ENCODE peak calls at places on chromosomes 3 and 15, in ten cellular contexts. One of them, this sample, is unnamed. For H3K4me1, the result is how much of the 10 kb centered on the place peaks cover.

GRCh38 chr3:185207931-185208746 is 45.7 kb downstream of the EHHADH start:
- DNase-seq in ovary: no peak
- DNase-seq in upper lobe of left lung: no peak
- DNase-seq in A549: no peak
- DNase-seq in sigmoid colon: no peak
- DNase-seq in stomach: no peak
- DNase-seq in esophagus muscularis mucosa: no peak
- DNase-seq in suprapubic skin: no peak
- DNase-seq in K562: no peak
- DNase-seq in SK-N-SH: no peak
- DNase-seq in this sample: no peak

GRCh38 chr15:63371297-63371918 is 10.2 kb downstream of the CA12 start:
- DNase-seq in ovary: no peak
- DNase-seq in upper lobe of left lung: peak
- DNase-seq in A549: no peak
- DNase-seq in sigmoid colon: peak
- DNase-seq in stomach: no peak
- DNase-seq in esophagus muscularis mucosa: no peak
- DNase-seq in suprapubic skin: no peak
- DNase-seq in K562: no peak
- DNase-seq in SK-N-SH: no peak
- DNase-seq in this sample: no peak

GRCh38 chr15:50148362-50148963 is 29.4 kb upstream of the ATP8B4 start:
- DNase-seq in ovary: no peak
- DNase-seq in upper lobe of left lung: no peak
- DNase-seq in A549: no peak
- DNase-seq in sigmoid colon: no peak
- DNase-seq in stomach: no peak
- DNase-seq in esophagus muscularis mucosa: no peak
- DNase-seq in suprapubic skin: no peak
- DNase-seq in K562: no peak
- DNase-seq in SK-N-SH: no peak
- DNase-seq in this sample: peak

GRCh38 chr15:67165653-67166260 is 88.7 kb downstream of the AAGAB start:
- DNase-seq in ovary: peak
- DNase-seq in upper lobe of left lung: no peak
- DNase-seq in A549: no peak
- DNase-seq in sigmoid colon: peak
- DNase-seq in stomach: no peak
- DNase-seq in esophagus muscularis mucosa: no peak
- DNase-seq in suprapubic skin: no peak
- DNase-seq in K562: no peak
- DNase-seq in SK-N-SH: no peak
- DNase-seq in this sample: no peak

GRCh38 chr3:152185941-152186630 is 82.6 kb upstream of the MBNL1 start:
- DNase-seq in ovary: no peak
- DNase-seq in upper lobe of left lung: no peak
- DNase-seq in A549: no peak
- DNase-seq in sigmoid colon: no peak
- DNase-seq in stomach: no peak
- DNase-seq in esophagus muscularis mucosa: no peak
- DNase-seq in suprapubic skin: no peak
- DNase-seq in K562: no peak
- DNase-seq in SK-N-SH: no peak
- DNase-seq in this sample: no peak

GRCh38 chr3:55297706-55298105 is 189.4 kb downstream of the WNT5A start:
- DNase-seq in ovary: no peak
- DNase-seq in upper lobe of left lung: no peak
- DNase-seq in A549: no peak
- DNase-seq in sigmoid colon: no peak
- DNase-seq in stomach: no peak
- DNase-seq in esophagus muscularis mucosa: no peak
- DNase-seq in suprapubic skin: no peak
- DNase-seq in K562: no peak
- DNase-seq in SK-N-SH: no peak
- DNase-seq in this sample: no peak

GRCh38 chr3:169389211-169389924 is 274.1 kb downstream of the MECOM start:
- DNase-seq in ovary: no peak
- DNase-seq in upper lobe of left lung: no peak
- DNase-seq in A549: no peak
- DNase-seq in sigmoid colon: no peak
- DNase-seq in stomach: no peak
- DNase-seq in esophagus muscularis mucosa: no peak
- DNase-seq in suprapubic skin: no peak
- DNase-seq in K562: no peak
- DNase-seq in SK-N-SH: no peak
- DNase-seq in this sample: peak

GRCh38 chr3:66115858-66116654 is 77.3 kb upstream of the MAGI1 start:
- DNase-seq in ovary: no peak
- DNase-seq in upper lobe of left lung: no peak
- DNase-seq in A549: peak
- DNase-seq in sigmoid colon: peak
- DNase-seq in stomach: peak
- DNase-seq in esophagus muscularis mucosa: no peak
- DNase-seq in suprapubic skin: no peak
- DNase-seq in K562: no peak
- DNase-seq in SK-N-SH: peak
- DNase-seq in this sample: no peak

GRCh38 chr15:65580287-65580686 is 30.6 kb downstream of the INTS14 start:
- DNase-seq in ovary: no peak
- DNase-seq in upper lobe of left lung: no peak
- DNase-seq in A549: peak
- DNase-seq in sigmoid colon: no peak
- DNase-seq in stomach: no peak
- DNase-seq in esophagus muscularis mucosa: no peak
- DNase-seq in suprapubic skin: no peak
- DNase-seq in K562: no peak
- DNase-seq in SK-N-SH: peak
- DNase-seq in this sample: no peak

GRCh38 chr3:93931597-93932229 is 42.0 kb downstream of the PROS1 start:
- DNase-seq in ovary: no peak
- DNase-seq in upper lobe of left lung: no peak
- DNase-seq in A549: no peak
- DNase-seq in sigmoid colon: no peak
- DNase-seq in stomach: no peak
- DNase-seq in esophagus muscularis mucosa: no peak
- DNase-seq in suprapubic skin: no peak
- DNase-seq in K562: no peak
- DNase-seq in SK-N-SH: no peak
- DNase-seq in this sample: no peak

GRCh38 chr3:50502584-50503423 is 630 bp downstream of the CACNA2D2 start:
- DNase-seq in ovary: peak
- DNase-seq in upper lobe of left lung: peak
- DNase-seq in A549: no peak
- DNase-seq in sigmoid colon: no peak
- DNase-seq in stomach: no peak
- DNase-seq in esophagus muscularis mucosa: no peak
- DNase-seq in suprapubic skin: no peak
- DNase-seq in K562: no peak
- DNase-seq in SK-N-SH: peak
- DNase-seq in this sample: no peak

DNA sequence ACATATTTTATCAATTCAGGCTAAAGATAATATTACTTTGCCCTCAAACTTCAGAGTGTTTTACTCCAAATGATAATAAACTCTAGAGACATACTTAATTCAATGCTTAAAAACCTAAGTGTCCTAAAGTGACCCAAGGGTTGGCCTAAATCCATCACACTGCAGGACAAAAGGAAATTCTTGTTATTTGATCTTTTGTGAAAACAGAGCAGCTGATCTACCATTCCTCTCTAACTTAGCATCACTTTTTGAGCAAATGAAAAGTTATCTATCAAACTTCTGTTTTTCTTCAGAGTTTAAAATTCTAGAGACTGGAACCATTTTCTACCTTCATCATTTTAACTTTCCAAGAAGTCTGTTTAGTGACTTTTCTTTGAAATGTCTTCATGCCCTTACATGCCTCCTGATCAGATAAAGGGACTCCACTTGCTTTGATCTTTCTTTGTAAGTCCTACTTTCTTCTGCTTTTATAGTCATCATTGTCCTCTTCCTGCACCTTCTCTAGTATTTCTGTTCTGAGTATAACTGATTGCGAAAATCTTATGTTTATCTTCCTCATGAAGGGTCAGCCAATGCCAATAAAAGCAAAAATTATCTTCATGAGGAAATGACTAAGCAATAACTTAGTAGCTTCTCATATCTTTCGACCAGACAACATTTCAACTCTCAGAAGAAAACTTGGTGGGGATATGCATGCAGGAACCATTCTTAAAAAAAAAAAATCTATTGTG is 378.7 kb upstream of the TGFBR2 start:
- DNase-seq in ovary: no peak
- DNase-seq in upper lobe of left lung: no peak
- DNase-seq in A549: peak
- DNase-seq in sigmoid colon: no peak
- DNase-seq in stomach: no peak
- DNase-seq in esophagus muscularis mucosa: no peak
- DNase-seq in suprapubic skin: no peak
- DNase-seq in K562: no peak
- DNase-seq in SK-N-SH: no peak
- DNase-seq in this sample: no peak
- TF ChIP-seq EP300 in ovary: no peak
- TF ChIP-seq EP300 in upper lobe of left lung: no peak
- TF ChIP-seq EP300 in A549: peak
- TF ChIP-seq EP300 in sigmoid colon: no peak
- TF ChIP-seq EP300 in stomach: no peak
- TF ChIP-seq EP300 in esophagus muscularis mucosa: no peak
- TF ChIP-seq EP300 in suprapubic skin: no peak
- TF ChIP-seq EP300 in K562: no peak
- TF ChIP-seq EP300 in SK-N-SH: no peak
- TF ChIP-seq EP300 in this sample: no peak

GRCh38 chr15:78054971-78055370 is 22.5 kb downstream of the TBC1D2B start:
- DNase-seq in ovary: no peak
- DNase-seq in upper lobe of left lung: no peak
- DNase-seq in A549: no peak
- DNase-seq in sigmoid colon: no peak
- DNase-seq in stomach: no peak
- DNase-seq in esophagus muscularis mucosa: no peak
- DNase-seq in suprapubic skin: no peak
- DNase-seq in K562: no peak
- DNase-seq in SK-N-SH: no peak
- DNase-seq in this sample: no peak
- H3K4me1 ChIP-seq in ovary: under half
- H3K4me1 ChIP-seq in upper lobe of left lung: half or more
- H3K4me1 ChIP-seq in A549: under half
- H3K4me1 ChIP-seq in sigmoid colon: half or more
- H3K4me1 ChIP-seq in stomach: half or more
- H3K4me1 ChIP-seq in esophagus muscularis mucosa: half or more
- H3K4me1 ChIP-seq in suprapubic skin: half or more
- H3K4me1 ChIP-seq in K562: under half
- H3K4me1 ChIP-seq in SK-N-SH: half or more
- H3K4me1 ChIP-seq in this sample: half or more

DNA sequence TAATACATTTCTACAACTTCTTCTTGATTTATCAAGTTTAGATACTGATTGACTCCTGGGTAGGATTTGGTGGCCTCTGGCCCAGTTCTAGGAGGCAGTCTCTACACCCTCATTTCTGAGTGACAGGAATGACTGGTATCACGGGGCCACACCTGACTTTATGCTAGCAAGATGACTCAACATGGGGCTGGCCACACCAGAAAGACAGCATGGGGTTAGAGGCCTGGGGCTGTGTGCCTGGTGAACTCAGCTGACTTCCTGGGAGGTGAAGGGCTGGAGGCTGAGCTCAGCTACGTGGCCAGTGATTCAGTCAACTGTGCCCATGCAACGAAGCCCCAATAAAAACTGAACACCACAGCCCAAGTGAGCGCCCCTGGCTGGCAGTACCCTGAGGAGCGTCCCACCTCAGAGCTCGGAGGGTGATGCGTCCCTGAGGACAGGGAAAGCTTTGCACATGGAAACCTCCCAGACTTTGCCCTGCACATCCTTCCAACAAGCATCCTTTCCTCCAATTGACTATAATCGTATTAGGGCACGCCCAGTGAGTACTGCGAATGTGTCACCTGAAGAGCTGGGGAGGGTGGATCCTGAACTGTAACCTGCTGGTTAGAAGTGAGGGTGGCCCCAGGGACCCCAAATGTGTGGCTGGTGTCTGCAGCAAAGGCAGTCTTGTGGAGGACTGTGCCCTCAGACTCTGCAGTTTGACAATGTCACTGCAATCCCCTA is 57.2 kb downstream of the NIPA2 start:
- DNase-seq in ovary: no peak
- DNase-seq in upper lobe of left lung: no peak
- DNase-seq in A549: peak
- DNase-seq in sigmoid colon: no peak
- DNase-seq in stomach: peak
- DNase-seq in esophagus muscularis mucosa: no peak
- DNase-seq in suprapubic skin: no peak
- DNase-seq in K562: peak
- DNase-seq in SK-N-SH: no peak
- DNase-seq in this sample: peak
- TF ChIP-seq CTCF in ovary: no peak
- TF ChIP-seq CTCF in upper lobe of left lung: no peak
- TF ChIP-seq CTCF in A549: no peak
- TF ChIP-seq CTCF in sigmoid colon: no peak
- TF ChIP-seq CTCF in stomach: no peak
- TF ChIP-seq CTCF in esophagus muscularis mucosa: no peak
- TF ChIP-seq CTCF in suprapubic skin: no peak
- TF ChIP-seq CTCF in K562: no peak
- TF ChIP-seq CTCF in SK-N-SH: no peak
- TF ChIP-seq CTCF in this sample: no peak

GRCh38 chr3:108064293-108064887 is 26.4 kb downstream of the CD47 start:
- DNase-seq in ovary: no peak
- DNase-seq in upper lobe of left lung: no peak
- DNase-seq in A549: no peak
- DNase-seq in sigmoid colon: no peak
- DNase-seq in stomach: no peak
- DNase-seq in esophagus muscularis mucosa: no peak
- DNase-seq in suprapubic skin: no peak
- DNase-seq in K562: no peak
- DNase-seq in SK-N-SH: no peak
- DNase-seq in this sample: no peak

GRCh38 chr3:108055931-108056330 is 34.9 kb downstream of the CD47 start:
- DNase-seq in ovary: no peak
- DNase-seq in upper lobe of left lung: no peak
- DNase-seq in A549: no peak
- DNase-seq in sigmoid colon: no peak
- DNase-seq in stomach: no peak
- DNase-seq in esophagus muscularis mucosa: no peak
- DNase-seq in suprapubic skin: no peak
- DNase-seq in K562: no peak
- DNase-seq in SK-N-SH: no peak
- DNase-seq in this sample: no peak

GRCh38 chr3:108054935-108055334 is 35.9 kb downstream of the CD47 start:
- DNase-seq in ovary: no peak
- DNase-seq in upper lobe of left lung: no peak
- DNase-seq in A549: no peak
- DNase-seq in sigmoid colon: no peak
- DNase-seq in stomach: no peak
- DNase-seq in esophagus muscularis mucosa: no peak
- DNase-seq in suprapubic skin: no peak
- DNase-seq in K562: no peak
- DNase-seq in SK-N-SH: no peak
- DNase-seq in this sample: no peak

GRCh38 chr3:108062051-108062450 is 28.8 kb downstream of the CD47 start:
- DNase-seq in ovary: no peak
- DNase-seq in upper lobe of left lung: no peak
- DNase-seq in A549: no peak
- DNase-seq in sigmoid colon: no peak
- DNase-seq in stomach: no peak
- DNase-seq in esophagus muscularis mucosa: no peak
- DNase-seq in suprapubic skin: no peak
- DNase-seq in K562: no peak
- DNase-seq in SK-N-SH: no peak
- DNase-seq in this sample: no peak

GRCh38 chr3:108060331-108060730 is 30.5 kb downstream of the CD47 start:
- DNase-seq in ovary: no peak
- DNase-seq in upper lobe of left lung: no peak
- DNase-seq in A549: no peak
- DNase-seq in sigmoid colon: no peak
- DNase-seq in stomach: no peak
- DNase-seq in esophagus muscularis mucosa: no peak
- DNase-seq in suprapubic skin: no peak
- DNase-seq in K562: no peak
- DNase-seq in SK-N-SH: no peak
- DNase-seq in this sample: no peak
- TF ChIP-seq EP300 in ovary: no peak
- TF ChIP-seq EP300 in upper lobe of left lung: no peak
- TF ChIP-seq EP300 in A549: no peak
- TF ChIP-seq EP300 in sigmoid colon: no peak
- TF ChIP-seq EP300 in stomach: no peak
- TF ChIP-seq EP300 in esophagus muscularis mucosa: no peak
- TF ChIP-seq EP300 in suprapubic skin: no peak
- TF ChIP-seq EP300 in K562: no peak
- TF ChIP-seq EP300 in SK-N-SH: no peak
- TF ChIP-seq EP300 in this sample: no peak

This sample was measured in transverse colon.